ENCODE peak calls at places on chromosomes 12 and 14, in eight cellular contexts. R is choroid plexus epithelial cell; E is stimulated activated CD4-positive, alpha-beta T cell treated with anti-CD3 and anti-CD28 coated beads, Interleukin-4, amount 100 ng/mL, for 1 hour; N is hippocampal formation; Y is B cell; C is testis; F is IMR-90; A is upper lobe of right lung. L is an unnamed sample.

GRCh38 chr14:90626550-90626949 is 189.7 kb downstream of the TTC7B start:
- DNase-seq in R (no peak), N (no peak), C (no peak), E (no peak), Y (no peak), F (no peak), A (no peak), L (no peak)

GRCh38 chr12:11863988-11864387 is 206.8 kb upstream of the BCL2L14 start:
- DNase-seq in A (no peak), R (no peak), E (no peak), N (no peak), C (no peak), Y (no peak), F (no peak), L (no peak)

GRCh38 chr12:109951751-109952150 is 44.4 kb downstream of the GIT2 start:
- DNase-seq in R (peak), F (peak), A (no peak), C (no peak), N (no peak), Y (no peak), E (no peak), L (peak)

GRCh38 chr12:119180380-119181040 is 1.8 kb downstream of the HSPB8 start:
- DNase-seq in F (peak), C (peak), E (no peak), N (no peak), Y (no peak), R (peak), A (no peak), L (peak)

GRCh38 chr14:70916776-70917175 is 9.5 kb downstream of the PCNX1 start:
- DNase-seq in N (no peak), R (no peak), C (no peak), F (no peak), Y (no peak), E (no peak), A (no peak), L (no peak)

GRCh38 chr14:77786148-77786547 is 13.8 kb upstream of the ADCK1 start:
- DNase-seq in F (no peak), R (no peak), N (no peak), E (no peak), A (no peak), Y (no peak), C (no peak), L (no peak)

GRCh38 chr12:24822121-24822899 is 126.6 kb downstream of the BCAT1 start:
- DNase-seq in C (no peak), A (no peak), E (no peak), R (peak), Y (no peak), F (peak), N (no peak), L (peak)

GRCh38 chr12:2323538-2324261 is 270.9 kb downstream of the CACNA1C start:
- DNase-seq in R (no peak), N (no peak), C (no peak), F (peak), A (no peak), Y (no peak), E (no peak), L (no peak)

GRCh38 chr14:43031598-43031997 is 1424.9 kb downstream of the LRFN5 start:
- DNase-seq in F (no peak), A (no peak), E (no peak), R (no peak), Y (no peak), C (no peak), N (no peak), L (no peak)

GRCh38 chr14:22026527-22026926 is 352.9 kb upstream of the OR4E1 start:
- DNase-seq in C (no peak), E (no peak), F (no peak), A (no peak), Y (no peak), R (no peak), N (no peak), L (no peak)

GRCh38 chr14:24712909-24713308 is 78.9 kb upstream of the GZMB start:
- DNase-seq in N (no peak), F (no peak), E (no peak), Y (no peak), C (no peak), A (no peak), R (no peak), L (no peak)

GRCh38 chr12:53004582-53004981 is 1.7 kb upstream of the EIF4B start:
- DNase-seq in R (peak), Y (no peak), F (peak), C (no peak), A (no peak), N (no peak), E (no peak), L (peak)

GRCh38 chr12:92562063-92562734 is 140.6 kb upstream of the PLEKHG7 start:
- DNase-seq in Y (no peak), E (no peak), A (no peak), C (no peak), F (no peak), R (peak), N (no peak), L (peak)

GRCh38 chr14:50658203-50658602 is 9.9 kb downstream of the SAV1 start:
- DNase-seq in N (no peak), A (no peak), R (peak), E (no peak), F (peak), Y (no peak), C (peak), L (peak)

GRCh38 chr12:32107376-32108267 is 975 bp downstream of the BICD1 start:
- DNase-seq in N (no peak), R (peak), Y (peak), C (peak), E (peak), F (peak), A (no peak), L (peak)

GRCh38 chr14:105440992-105441391 is 21.4 kb downstream of the MTA1 start:
- DNase-seq in C (no peak), Y (no peak), F (no peak), E (no peak), A (no peak), R (no peak), N (no peak), L (no peak)

GRCh38 chr14:101033446-101034165 is 130.1 kb upstream of the RTL1 start:
- DNase-seq in E (no peak), F (no peak), C (no peak), N (no peak), Y (peak), R (no peak), A (peak), L (no peak)

GRCh38 chr12:59096246-59096645 is 175.9 kb upstream of the LRIG3 start:
- DNase-seq in F (no peak), N (no peak), C (no peak), E (no peak), A (no peak), R (no peak), Y (no peak), L (no peak)

GRCh38 chr14:73753887-73754880 is 40.0 kb upstream of the PNMA1 start:
- DNase-seq in Y (peak), E (peak), C (no peak), F (no peak), N (peak), R (no peak), A (no peak), L (peak)

L was measured in fibroblast of mammary gland.